ENCODE peak calls at places on chromosomes 2 and 18, in five cellular contexts. T is pancreas, Y is vagina, J is neural progenitor cell, M is cardiac muscle cell. Q is an unnamed sample.

GRCh38 chr2:234865040-234865439 is 86.8 kb upstream of the SH3BP4 start:
- DNase-seq in T (no peak), Y (no peak), J (no peak), M (no peak), Q (no peak)

GRCh38 chr2:64135421-64135820 is 8.8 kb downstream of the PELI1 start:
- DNase-seq in T (no peak), Y (no peak), J (no peak), M (no peak), Q (no peak)

GRCh38 chr2:102103992-102104871 is 38.3 kb upstream of the IL1R1 start:
- DNase-seq in T (no peak), Y (no peak), J (no peak), M (peak), Q (peak)

GRCh38 chr2:173002751-173003541 is 72.7 kb upstream of the MAP3K20 start:
- DNase-seq in T (no peak), Y (no peak), J (no peak), M (no peak), Q (no peak)

GRCh38 chr18:44937985-44938384 is 257.3 kb downstream of the SETBP1 start:
- DNase-seq in T (no peak), Y (no peak), J (peak), M (no peak), Q (no peak)

GRCh38 chr2:85785027-85785822 is 31.4 kb downstream of the ATOH8 start:
- DNase-seq in T (peak), Y (no peak), J (peak), M (peak), Q (peak)

GRCh38 chr2:234494361-234495075 is 2.4 kb downstream of the ARL4C start:
- DNase-seq in T (no peak), Y (no peak), J (peak), M (peak), Q (no peak)

GRCh38 chr2:183037281-183037659 is 987 bp downstream of the NCKAP1 start:
- DNase-seq in T (no peak), Y (no peak), J (no peak), M (peak), Q (no peak)

GRCh38 chr2:40872580-40872979 is 420.7 kb upstream of the SLC8A1 start:
- DNase-seq in T (no peak), Y (no peak), J (no peak), M (no peak), Q (no peak)

GRCh38 chr2:173511942-173512341 is 157.3 kb downstream of the CDCA7 start:
- DNase-seq in T (no peak), Y (no peak), J (no peak), M (peak), Q (no peak)

GRCh38 chr2:237859533-237860272 is at the start of gene RAMP1:
- DNase-seq in T (peak), Y (no peak), J (peak), M (peak), Q (no peak)

GRCh38 chr2:230751062-230751461 is 38.4 kb downstream of the CAB39 start:
- DNase-seq in T (no peak), Y (no peak), J (no peak), M (peak), Q (no peak)

GRCh38 chr2:241562269-241562891 is 3.8 kb downstream of the BOK start:
- DNase-seq in T (no peak), Y (no peak), J (no peak), M (no peak), Q (no peak)

GRCh38 chr2:168156661-168157060 is 90.7 kb downstream of the STK39 start:
- DNase-seq in T (no peak), Y (no peak), J (no peak), M (peak), Q (peak)

GRCh38 chr2:219272995-219273394 is 6.2 kb upstream of the DNAJB2 start:
- DNase-seq in T (no peak), Y (no peak), J (no peak), M (no peak), Q (no peak)

GRCh38 chr2:16653799-16654198 is 11.8 kb downstream of the CYRIA start:
- DNase-seq in T (no peak), Y (no peak), J (no peak), M (no peak), Q (no peak)

GRCh38 chr2:72142743-72143440 is 4.8 kb downstream of the CYP26B1 start:
- DNase-seq in T (peak), Y (peak), J (peak), M (peak), Q (no peak)

GRCh38 chr2:85398426-85399182 is 11.6 kb downstream of the CAPG start:
- DNase-seq in T (no peak), Y (no peak), J (no peak), M (no peak), Q (no peak)

GRCh38 chr2:218806346-218806978 is 24.5 kb downstream of the CYP27A1 start:
- DNase-seq in T (no peak), Y (no peak), J (no peak), M (peak), Q (peak)

GRCh38 chr2:53584986-53585385 is 182.6 kb upstream of the CHAC2 start:
- DNase-seq in T (no peak), Y (no peak), J (no peak), M (no peak), Q (no peak)

GRCh38 chr2:158191076-158191566 is 89.4 kb downstream of the UPP2 start:
- DNase-seq in T (no peak), Y (no peak), J (peak), M (no peak), Q (no peak)

GRCh38 chr2:149363953-149364352 is 33.6 kb downstream of the LYPD6 start:
- DNase-seq in T (no peak), Y (no peak), J (peak), M (no peak), Q (no peak)

GRCh38 chr2:147469471-147469870 is 375.4 kb upstream of the ACVR2A start:
- DNase-seq in T (no peak), Y (no peak), J (peak), M (no peak), Q (no peak)

GRCh38 chr2:230130668-230131364 is 62.1 kb upstream of the SLC16A14 start:
- DNase-seq in T (no peak), Y (no peak), J (no peak), M (peak), Q (peak)

GRCh38 chr18:68791801-68792200 is 6.1 kb upstream of the CCDC102B start:
- DNase-seq in T (no peak), Y (no peak), J (no peak), M (peak), Q (no peak)

GRCh38 chr18:36809590-36810381 is 19.0 kb downstream of the TPGS2 start:
- DNase-seq in T (no peak), Y (no peak), J (peak), M (peak), Q (peak)

GRCh38 chr2:176390276-176390675 is 121.0 kb downstream of the MTX2 start:
- DNase-seq in T (no peak), Y (no peak), J (no peak), M (peak), Q (no peak)

GRCh38 chr18:57475903-57476302 is 40.7 kb downstream of the ONECUT2 start:
- DNase-seq in T (no peak), Y (no peak), J (no peak), M (no peak), Q (no peak)

GRCh38 chr18:62420513-62421209 is 95.6 kb downstream of the TNFRSF11A start:
- DNase-seq in T (no peak), Y (no peak), J (no peak), M (peak), Q (no peak)

GRCh38 chr2:222878284-222878876 is 17.5 kb downstream of the ACSL3 start:
- DNase-seq in T (no peak), Y (no peak), J (no peak), M (no peak), Q (no peak)
- H3K4me3 ChIP-seq in T (no peak), Y (no peak), J (no peak), M (no peak), Q (no peak)

GRCh38 chr2:179238027-179238426 is 26.6 kb downstream of the SESTD1 start:
- DNase-seq in T (no peak), Y (no peak), J (no peak), M (no peak), Q (no peak)

GRCh38 chr2:179239194-179239593 is 25.4 kb downstream of the SESTD1 start:
- DNase-seq in T (no peak), Y (no peak), J (no peak), M (no peak), Q (no peak)

GRCh38 chr2:179239838-179240237 is 24.8 kb downstream of the SESTD1 start:
- DNase-seq in T (no peak), Y (no peak), J (no peak), M (no peak), Q (no peak)

GRCh38 chr2:179243046-179243445 is 21.6 kb downstream of the SESTD1 start:
- DNase-seq in T (no peak), Y (no peak), J (no peak), M (no peak), Q (no peak)

GRCh38 chr2:179240481-179241451 is 23.9 kb downstream of the SESTD1 start:
- DNase-seq in T (no peak), Y (no peak), J (no peak), M (no peak), Q (no peak)
- TF ChIP-seq CTCF in T (no peak), Y (no peak), J (peak), M (no peak), Q (no peak)

GRCh38 chr2:69422198-69422597 is 15.0 kb downstream of the NFU1 start:
- DNase-seq in T (no peak), Y (no peak), J (no peak), M (peak), Q (no peak)
- H3K4me3 ChIP-seq in T (no peak), Y (no peak), J (no peak), M (no peak), Q (no peak)

DNA sequence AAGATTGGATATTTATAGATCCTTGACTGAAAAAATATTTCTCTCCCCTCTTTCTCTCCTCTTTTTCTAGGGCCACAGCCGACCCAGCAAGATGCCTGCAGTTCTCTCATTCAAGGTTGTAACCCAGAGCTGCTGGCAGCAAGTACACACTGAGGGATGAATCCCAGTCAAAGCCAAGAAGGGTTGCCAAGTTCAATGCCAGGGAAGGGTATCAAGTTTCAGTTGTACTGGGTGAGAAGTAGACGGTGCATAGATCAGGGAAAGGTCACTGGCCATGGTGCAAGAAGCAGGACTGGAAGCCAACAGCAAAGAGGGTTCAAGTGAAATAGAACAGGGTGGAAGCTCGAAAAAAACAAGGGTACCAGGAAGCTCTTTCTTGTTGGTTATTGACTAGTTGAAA is 170.2 kb downstream of the NRP2 start:
- DNase-seq in T (no peak), Y (no peak), J (no peak), M (no peak), Q (no peak)
- TF ChIP-seq CTCF in T (no peak), Y (no peak), J (no peak), M (no peak), Q (no peak)

DNA sequence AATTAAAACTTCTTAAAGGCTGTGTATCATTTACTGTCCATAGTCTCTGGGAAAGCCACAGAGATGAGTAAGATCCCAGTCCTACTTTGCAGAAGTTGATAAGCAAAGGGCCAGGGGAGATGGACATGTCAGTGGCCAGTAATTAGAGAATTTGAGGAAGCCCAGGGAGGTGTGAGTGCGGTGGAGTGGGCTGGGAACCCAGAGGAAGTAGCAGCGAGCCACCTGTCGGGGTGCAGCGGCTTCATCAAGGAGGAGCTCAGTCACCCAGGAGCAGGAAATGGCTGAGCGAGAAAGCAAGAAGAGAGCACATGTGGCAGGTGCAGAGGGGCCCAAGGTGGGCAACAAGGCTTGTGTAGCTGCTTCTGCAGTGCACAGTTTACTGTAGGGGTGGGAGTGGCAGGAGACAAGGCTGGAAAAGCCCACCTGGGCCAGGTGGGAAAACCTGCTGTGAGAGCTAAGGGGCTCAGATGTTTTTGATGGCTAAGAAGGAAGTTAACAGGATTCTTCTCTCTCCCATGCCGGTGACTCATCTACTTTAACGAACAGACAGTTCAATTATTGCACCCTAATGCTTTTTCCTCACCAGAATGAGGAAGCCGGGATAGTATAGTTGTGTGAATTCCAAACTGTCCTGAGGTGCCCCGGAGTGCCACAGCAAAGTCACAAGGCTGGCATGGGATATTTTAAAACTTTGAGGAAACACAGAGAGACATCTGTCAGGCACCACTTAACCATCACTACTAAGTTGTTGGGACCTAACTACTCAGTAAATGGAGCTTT is 34.8 kb upstream of the MGAT5 start:
- DNase-seq in T (no peak), Y (no peak), J (no peak), M (no peak), Q (no peak)
- H3K4me3 ChIP-seq in T (no peak), Y (no peak), J (no peak), M (no peak), Q (no peak)

DNA sequence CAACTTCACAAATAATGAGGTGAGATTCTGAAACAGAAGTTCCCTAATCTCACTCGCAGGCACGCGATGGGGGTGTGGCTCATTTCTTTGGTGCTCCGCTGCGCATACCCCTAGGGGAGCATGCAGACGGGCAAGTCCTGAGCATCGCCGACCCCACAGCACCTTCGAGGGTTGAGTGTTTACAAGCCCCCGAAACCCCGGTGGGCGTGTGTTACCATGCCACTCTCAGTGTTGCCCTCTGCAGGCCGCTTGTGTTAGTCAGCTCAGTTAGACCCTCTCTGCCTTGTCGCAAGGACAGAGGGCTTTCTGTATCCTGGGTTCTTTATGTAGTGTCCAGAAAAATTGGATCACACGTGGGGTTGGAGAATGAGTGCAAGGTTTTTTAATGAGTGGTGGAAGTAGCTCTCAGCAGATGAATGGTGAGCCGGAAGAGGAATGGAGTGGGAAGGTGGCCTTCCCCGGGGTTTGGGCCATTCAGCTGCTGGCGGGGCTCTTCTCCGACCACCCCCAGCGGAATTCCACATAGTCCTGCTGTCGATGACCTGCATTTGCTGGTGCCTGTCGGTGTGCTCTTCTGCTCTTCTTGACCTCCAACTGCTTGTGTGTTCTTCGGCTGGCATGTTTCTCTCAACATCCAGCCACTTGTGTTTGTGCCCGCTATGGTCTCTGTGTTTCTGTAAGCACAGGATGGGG is 191.3 kb downstream of the RPRM start:
- DNase-seq in T (no peak), Y (no peak), J (peak), M (peak), Q (no peak)
- TF ChIP-seq CTCF in T (no peak), Y (no peak), J (peak), M (peak), Q (no peak)

DNA sequence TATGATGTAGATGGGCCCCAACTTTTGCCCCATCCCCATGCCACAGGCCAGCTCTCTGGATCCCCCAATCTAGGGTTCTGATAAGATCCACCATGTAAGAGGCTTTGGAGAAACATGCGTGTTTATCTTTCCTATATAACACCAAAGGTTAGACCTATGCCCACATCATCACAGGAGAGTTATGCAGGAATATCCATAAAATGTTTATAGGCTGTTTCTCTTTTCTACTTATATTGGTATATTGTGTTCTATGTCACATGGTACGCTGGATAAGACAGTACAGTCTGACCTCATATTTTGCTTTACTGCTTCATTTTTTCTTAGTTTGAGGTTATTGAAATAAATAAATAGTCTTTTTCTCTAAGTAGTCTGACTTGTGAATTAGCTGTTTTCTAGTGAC is 1013.9 kb upstream of the GYPC start:
- DNase-seq in T (no peak), Y (no peak), J (no peak), M (no peak), Q (no peak)
- H3K4me3 ChIP-seq in T (no peak), Y (no peak), J (no peak), M (no peak), Q (no peak)

DNA sequence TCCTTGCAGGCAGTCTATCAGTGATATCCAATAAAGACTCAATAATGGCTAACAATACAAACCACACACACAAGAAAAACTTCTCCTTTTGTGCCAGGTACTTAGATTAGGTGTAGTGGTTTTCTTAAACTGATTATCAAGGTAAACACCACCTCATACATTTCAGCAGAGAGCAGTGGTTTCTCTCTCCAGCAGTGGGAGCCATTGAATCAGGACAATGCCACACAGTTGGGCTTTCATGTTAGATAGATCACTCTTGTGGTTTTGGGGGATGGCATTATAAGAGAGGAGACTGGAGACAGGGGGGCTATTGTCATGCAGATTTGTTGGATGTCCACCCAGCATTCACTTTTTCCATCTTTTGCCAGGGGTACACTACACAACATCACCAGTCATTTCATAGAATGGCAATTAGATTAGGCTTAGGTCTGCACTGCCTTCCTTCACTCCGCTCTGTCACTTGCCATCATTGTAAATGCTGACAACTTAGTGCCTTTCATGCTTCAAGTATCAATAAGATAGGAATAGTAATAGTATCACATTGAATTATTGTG is 13.6 kb upstream of the IRS1 start:
- DNase-seq in T (no peak), Y (no peak), J (peak), M (no peak), Q (no peak)
- TF ChIP-seq CTCF in T (no peak), Y (no peak), J (peak), M (peak), Q (peak)

GRCh38 chr2:216002693-216003092 is 10.7 kb downstream of the MREG start:
- DNase-seq in T (no peak), Y (no peak), J (no peak), M (no peak), Q (no peak)

GRCh38 chr2:216008387-216008786 is 5.0 kb downstream of the MREG start:
- DNase-seq in T (no peak), Y (no peak), J (no peak), M (no peak), Q (no peak)

GRCh38 chr2:216004408-216005283 is 8.7 kb downstream of the MREG start:
- DNase-seq in T (no peak), Y (no peak), J (no peak), M (no peak), Q (no peak)

GRCh38 chr2:216003876-216004275 is 9.5 kb downstream of the MREG start:
- DNase-seq in T (no peak), Y (no peak), J (no peak), M (no peak), Q (no peak)

GRCh38 chr2:216006164-216006663 is 7.1 kb downstream of the MREG start:
- DNase-seq in T (no peak), Y (no peak), J (peak), M (peak), Q (no peak)
- H3K4me3 ChIP-seq in T (no peak), Y (no peak), J (no peak), M (no peak), Q (no peak)